ENCODE peak calls at places on chromosomes 16 and 17, in four cellular contexts. One of them, this sample, is unnamed. For H3K27me3, the result is how much of the 10 kb centered on the place peaks cover.

GRCh38 chr17:38871247-38871991 is 1.6 kb downstream of the LASP1 start:
- DNase-seq in H1: no peak
- DNase-seq in endodermal cell: peak
- DNase-seq in hepatocyte: peak
- DNase-seq in this sample: no peak

GRCh38 chr16:16163571-16163970 is 59.7 kb downstream of the ABCC6 start:
- DNase-seq in H1: no peak
- DNase-seq in endodermal cell: no peak
- DNase-seq in hepatocyte: no peak
- DNase-seq in this sample: no peak

GRCh38 chr17:33858121-33858520 is 397.0 kb upstream of the CCL2 start:
- DNase-seq in H1: no peak
- DNase-seq in endodermal cell: peak
- DNase-seq in hepatocyte: no peak
- DNase-seq in this sample: no peak

GRCh38 chr17:38877130-38877851 is 7.4 kb downstream of the LASP1 start:
- DNase-seq in H1: no peak
- DNase-seq in endodermal cell: peak
- DNase-seq in hepatocyte: no peak
- DNase-seq in this sample: no peak

GRCh38 chr16:82031116-82032084 is 3.7 kb upstream of the HSD17B2 start:
- DNase-seq in H1: no peak
- DNase-seq in endodermal cell: peak
- DNase-seq in hepatocyte: peak
- DNase-seq in this sample: peak

GRCh38 chr17:38705523-38705802 is 390 bp downstream of the MLLT6 start:
- DNase-seq in H1: no peak
- DNase-seq in endodermal cell: no peak
- DNase-seq in hepatocyte: peak
- DNase-seq in this sample: no peak

GRCh38 chr16:4059969-4060368 is 56.3 kb downstream of the ADCY9 start:
- DNase-seq in H1: no peak
- DNase-seq in endodermal cell: no peak
- DNase-seq in hepatocyte: no peak
- DNase-seq in this sample: no peak

GRCh38 chr17:82330322-82331239 is 3.0 kb downstream of the SECTM1 start:
- DNase-seq in H1: no peak
- DNase-seq in endodermal cell: no peak
- DNase-seq in hepatocyte: peak
- DNase-seq in this sample: peak

GRCh38 chr17:47165137-47165536 is 24.0 kb downstream of the CDC27 start:
- DNase-seq in H1: no peak
- DNase-seq in endodermal cell: no peak
- DNase-seq in hepatocyte: no peak
- DNase-seq in this sample: no peak

GRCh38 chr17:1617620-1618174 is 10.9 kb downstream of the SLC43A2 start:
- DNase-seq in H1: no peak
- DNase-seq in endodermal cell: no peak
- DNase-seq in hepatocyte: peak
- DNase-seq in this sample: no peak
- TF ChIP-seq CTCF in H1: no peak
- TF ChIP-seq CTCF in endodermal cell: no peak
- TF ChIP-seq CTCF in hepatocyte: peak
- TF ChIP-seq CTCF in this sample: no peak

GRCh38 chr17:77852666-77853207 is 105.8 kb upstream of the TNRC6C start:
- DNase-seq in H1: no peak
- DNase-seq in endodermal cell: peak
- DNase-seq in hepatocyte: no peak
- DNase-seq in this sample: no peak
- H3K27me3 ChIP-seq in H1: under half
- H3K27me3 ChIP-seq in endodermal cell: under half
- H3K27me3 ChIP-seq in hepatocyte: under half
- H3K27me3 ChIP-seq in this sample: under half

GRCh38 chr17:32303861-32304288 is 38.1 kb downstream of the C17orf75 start:
- DNase-seq in H1: no peak
- DNase-seq in endodermal cell: no peak
- DNase-seq in hepatocyte: no peak
- DNase-seq in this sample: no peak

GRCh38 chr17:32302037-32302436 is 36.4 kb downstream of the RHBDL3 start:
- DNase-seq in H1: no peak
- DNase-seq in endodermal cell: no peak
- DNase-seq in hepatocyte: peak
- DNase-seq in this sample: no peak

GRCh38 chr17:32299579-32300158 is 34.0 kb downstream of the RHBDL3 start:
- DNase-seq in H1: no peak
- DNase-seq in endodermal cell: no peak
- DNase-seq in hepatocyte: no peak
- DNase-seq in this sample: peak

GRCh38 chr17:32302860-32303649 is 37.4 kb downstream of the RHBDL3 start:
- DNase-seq in H1: peak
- DNase-seq in endodermal cell: peak
- DNase-seq in hepatocyte: no peak
- DNase-seq in this sample: no peak

DNA sequence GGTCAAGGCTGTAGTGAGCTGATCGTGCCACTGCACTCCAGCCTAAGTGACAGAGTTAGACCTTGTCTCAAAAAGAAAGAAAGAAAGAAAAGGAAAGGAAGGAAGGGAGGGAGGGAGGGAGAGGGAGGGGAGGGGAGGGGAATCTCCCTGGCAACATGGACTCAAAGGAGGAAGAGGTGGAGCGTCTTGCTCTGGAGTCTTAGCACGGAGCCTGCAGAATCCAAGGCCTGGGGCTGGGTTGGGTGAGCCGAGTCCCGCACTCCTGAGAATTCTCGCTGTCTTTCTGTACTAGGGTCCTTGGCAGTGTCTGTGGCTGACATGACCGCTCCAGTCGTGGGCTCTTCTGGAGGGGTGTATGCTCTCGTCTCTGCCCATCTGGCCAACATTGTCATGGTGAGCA is 36.9 kb downstream of the C17orf75 start:
- DNase-seq in H1: no peak
- DNase-seq in endodermal cell: peak
- DNase-seq in hepatocyte: no peak
- DNase-seq in this sample: no peak
- H3K4me3 ChIP-seq in H1: no peak
- H3K4me3 ChIP-seq in endodermal cell: no peak
- H3K4me3 ChIP-seq in hepatocyte: no peak
- H3K4me3 ChIP-seq in this sample: no peak

GRCh38 chr16:3046506-3047386 is at the start of gene MMP25:
- DNase-seq in H1: peak
- DNase-seq in endodermal cell: peak
- DNase-seq in hepatocyte: no peak
- DNase-seq in this sample: no peak

GRCh38 chr16:3044708-3045107 is 1.7 kb upstream of the MMP25 start:
- DNase-seq in H1: no peak
- DNase-seq in endodermal cell: no peak
- DNase-seq in hepatocyte: no peak
- DNase-seq in this sample: no peak

GRCh38 chr16:3045758-3046505 is 429 bp upstream of the MMP25 start:
- DNase-seq in H1: no peak
- DNase-seq in endodermal cell: peak
- DNase-seq in hepatocyte: no peak
- DNase-seq in this sample: no peak

GRCh38 chr16:3049921-3050481 is 3.6 kb downstream of the MMP25 start:
- DNase-seq in H1: no peak
- DNase-seq in endodermal cell: no peak
- DNase-seq in hepatocyte: no peak
- DNase-seq in this sample: no peak

GRCh38 chr16:3047387-3047720 is 993 bp downstream of the MMP25 start:
- DNase-seq in H1: no peak
- DNase-seq in endodermal cell: peak
- DNase-seq in hepatocyte: no peak
- DNase-seq in this sample: no peak
- TF ChIP-seq CTCF in H1: no peak
- TF ChIP-seq CTCF in endodermal cell: no peak
- TF ChIP-seq CTCF in hepatocyte: no peak
- TF ChIP-seq CTCF in this sample: no peak

GRCh38 chr16:793414-793813 is 5.0 kb downstream of the CHTF18 start:
- DNase-seq in H1: no peak
- DNase-seq in endodermal cell: no peak
- DNase-seq in hepatocyte: no peak
- DNase-seq in this sample: no peak
- H3K27me3 ChIP-seq in H1: under half
- H3K27me3 ChIP-seq in endodermal cell: under half
- H3K27me3 ChIP-seq in hepatocyte: under half
- H3K27me3 ChIP-seq in this sample: under half

This sample was measured in WERI-Rb-1.